ENCODE peak calls at places on chromosomes 6 and 20, in nine cellular contexts. One of them, this sample, is unnamed.

GRCh38 chr6:68652117-68652536 is 17.0 kb downstream of the ADGRB3 start:
- DNase-seq in NCI-H1092 treated with DMSO at 0.1 percent for 48 hours: no peak
- DNase-seq in memory B cell: no peak
- DNase-seq in heart left ventricle: no peak
- DNase-seq in ovary: no peak
- DNase-seq in NCI-H748 treated with DMSO at 0.1 percent for 48 hours: no peak
- DNase-seq in nephron progenitor cell: no peak
- DNase-seq in NCI-H146: no peak
- DNase-seq in fibroblast of the aortic adventitia: no peak
- DNase-seq in this sample: no peak

GRCh38 chr20:53281557-53282117 is 309.5 kb downstream of the TSHZ2 start:
- DNase-seq in NCI-H1092 treated with DMSO at 0.1 percent for 48 hours: no peak
- DNase-seq in NCI-H146: no peak
- DNase-seq in NCI-H748 treated with DMSO at 0.1 percent for 48 hours: no peak
- DNase-seq in ovary: no peak
- DNase-seq in nephron progenitor cell: no peak
- DNase-seq in fibroblast of the aortic adventitia: no peak
- DNase-seq in heart left ventricle: no peak
- DNase-seq in memory B cell: no peak
- DNase-seq in this sample: no peak

GRCh38 chr6:28553986-28554881 is 28.6 kb downstream of the GPX5 start:
- DNase-seq in NCI-H748 treated with DMSO at 0.1 percent for 48 hours: no peak
- DNase-seq in ovary: no peak
- DNase-seq in NCI-H1092 treated with DMSO at 0.1 percent for 48 hours: no peak
- DNase-seq in heart left ventricle: no peak
- DNase-seq in nephron progenitor cell: peak
- DNase-seq in memory B cell: no peak
- DNase-seq in fibroblast of the aortic adventitia: no peak
- DNase-seq in NCI-H146: peak
- DNase-seq in this sample: no peak

GRCh38 chr6:139698526-139699182 is 324.2 kb upstream of the CITED2 start:
- DNase-seq in ovary: peak
- DNase-seq in heart left ventricle: no peak
- DNase-seq in NCI-H748 treated with DMSO at 0.1 percent for 48 hours: no peak
- DNase-seq in NCI-H1092 treated with DMSO at 0.1 percent for 48 hours: no peak
- DNase-seq in memory B cell: no peak
- DNase-seq in nephron progenitor cell: no peak
- DNase-seq in NCI-H146: no peak
- DNase-seq in fibroblast of the aortic adventitia: no peak
- DNase-seq in this sample: no peak

GRCh38 chr6:109508166-109508860 is 25.3 kb upstream of the ZBTB24 start:
- DNase-seq in nephron progenitor cell: no peak
- DNase-seq in heart left ventricle: no peak
- DNase-seq in fibroblast of the aortic adventitia: no peak
- DNase-seq in memory B cell: no peak
- DNase-seq in ovary: no peak
- DNase-seq in NCI-H1092 treated with DMSO at 0.1 percent for 48 hours: no peak
- DNase-seq in NCI-H748 treated with DMSO at 0.1 percent for 48 hours: no peak
- DNase-seq in NCI-H146: no peak
- DNase-seq in this sample: no peak

GRCh38 chr6:106883808-106884262 is 90.7 kb downstream of the CD24 start:
- DNase-seq in NCI-H748 treated with DMSO at 0.1 percent for 48 hours: no peak
- DNase-seq in memory B cell: no peak
- DNase-seq in fibroblast of the aortic adventitia: no peak
- DNase-seq in nephron progenitor cell: no peak
- DNase-seq in ovary: no peak
- DNase-seq in NCI-H146: peak
- DNase-seq in NCI-H1092 treated with DMSO at 0.1 percent for 48 hours: peak
- DNase-seq in heart left ventricle: no peak
- DNase-seq in this sample: no peak

GRCh38 chr6:44029489-44030185 is 97.6 kb downstream of the MRPL14 start:
- DNase-seq in heart left ventricle: no peak
- DNase-seq in NCI-H146: no peak
- DNase-seq in fibroblast of the aortic adventitia: peak
- DNase-seq in NCI-H1092 treated with DMSO at 0.1 percent for 48 hours: no peak
- DNase-seq in memory B cell: no peak
- DNase-seq in NCI-H748 treated with DMSO at 0.1 percent for 48 hours: no peak
- DNase-seq in ovary: no peak
- DNase-seq in nephron progenitor cell: no peak
- DNase-seq in this sample: no peak

GRCh38 chr6:89412071-89413005 is at the start of gene RRAGD:
- DNase-seq in NCI-H748 treated with DMSO at 0.1 percent for 48 hours: peak
- DNase-seq in NCI-H1092 treated with DMSO at 0.1 percent for 48 hours: peak
- DNase-seq in memory B cell: peak
- DNase-seq in fibroblast of the aortic adventitia: no peak
- DNase-seq in heart left ventricle: peak
- DNase-seq in ovary: peak
- DNase-seq in NCI-H146: peak
- DNase-seq in nephron progenitor cell: peak
- DNase-seq in this sample: peak

GRCh38 chr6:5190467-5190866 is 70.3 kb downstream of the LYRM4 start:
- DNase-seq in nephron progenitor cell: no peak
- DNase-seq in ovary: no peak
- DNase-seq in NCI-H748 treated with DMSO at 0.1 percent for 48 hours: no peak
- DNase-seq in fibroblast of the aortic adventitia: peak
- DNase-seq in memory B cell: no peak
- DNase-seq in NCI-H1092 treated with DMSO at 0.1 percent for 48 hours: no peak
- DNase-seq in heart left ventricle: no peak
- DNase-seq in NCI-H146: no peak
- DNase-seq in this sample: no peak

This sample was measured in heart right ventricle.